ENCODE peak calls at places on chromosomes 1 and 21, in eight cellular contexts. B, C, N, G, I, F, T and Z are unnamed samples.

GRCh38 chr1:20242890-20243479 is 47.7 kb upstream of the VWA5B1 start:
- DNase-seq in F (peak), B (no peak), I (no peak), C (no peak), N (no peak), T (no peak), G (no peak), Z (no peak)

GRCh38 chr1:5491207-5491904 is 500.9 kb downstream of the NPHP4 start:
- DNase-seq in I (no peak), B (no peak), G (no peak), T (no peak), C (no peak), F (no peak), N (no peak), Z (no peak)

GRCh38 chr21:29080454-29080930 is 7.0 kb upstream of the CCT8 start:
- DNase-seq in N (no peak), B (no peak), C (no peak), T (peak), G (no peak), F (no peak), I (no peak), Z (no peak)

GRCh38 chr1:240254778-240255291 is 163.2 kb downstream of the FMN2 start:
- DNase-seq in I (no peak), F (no peak), N (no peak), B (no peak), C (no peak), T (no peak), G (no peak), Z (no peak)

GRCh38 chr1:41666991-41667631 is 182.6 kb upstream of the EDN2 start:
- DNase-seq in T (no peak), G (no peak), I (no peak), C (no peak), N (peak), F (no peak), B (peak), Z (no peak)

GRCh38 chr1:219236933-219237610 is 63.4 kb downstream of the LYPLAL1 start:
- DNase-seq in N (no peak), T (no peak), B (no peak), G (no peak), I (no peak), C (no peak), F (no peak), Z (no peak)

GRCh38 chr1:21490774-21491482 is 18.3 kb upstream of the ALPL start:
- DNase-seq in F (peak), T (peak), C (peak), N (peak), I (peak), G (no peak), B (no peak), Z (no peak)

GRCh38 chr1:2643414-2644077 is 10.7 kb upstream of the MMEL1 start:
- DNase-seq in T (no peak), I (no peak), B (no peak), G (no peak), C (no peak), F (no peak), N (no peak), Z (no peak)

GRCh38 chr1:64915381-64916274 is 50.7 kb downstream of the JAK1 start:
- DNase-seq in I (peak), T (peak), N (peak), C (peak), B (no peak), F (no peak), G (no peak), Z (no peak)

GRCh38 chr21:35801388-35801787 is 258.9 kb downstream of the SETD4 start:
- DNase-seq in C (no peak), F (no peak), G (no peak), I (no peak), B (no peak), T (no peak), N (no peak), Z (no peak)

GRCh38 chr1:21623411-21623961 is 45.7 kb downstream of the RAP1GAP start:
- DNase-seq in F (no peak), N (peak), G (no peak), C (no peak), I (no peak), T (no peak), B (no peak), Z (no peak)

GRCh38 chr1:44571712-44572571 is 102.3 kb downstream of the TMEM53 start:
- DNase-seq in N (peak), C (peak), G (no peak), T (no peak), F (peak), I (peak), B (no peak), Z (peak)

GRCh38 chr1:162832470-162832869 is 28.5 kb downstream of the CCDC190 start:
- DNase-seq in C (no peak), F (no peak), T (no peak), B (no peak), I (no peak), N (no peak), G (no peak), Z (no peak)

GRCh38 chr1:65964123-65964522 is 171.4 kb downstream of the PDE4B start:
- DNase-seq in I (no peak), B (no peak), F (no peak), G (no peak), T (no peak), C (no peak), N (no peak), Z (no peak)

GRCh38 chr1:101520302-101520701 is 283.5 kb downstream of the S1PR1 start:
- DNase-seq in I (peak), G (no peak), C (peak), F (peak), N (peak), T (peak), B (no peak), Z (no peak)

GRCh38 chr1:30285461-30286050 is 437.8 kb downstream of the MATN1 start:
- DNase-seq in N (no peak), B (no peak), T (no peak), G (no peak), I (no peak), F (no peak), C (no peak), Z (peak)

GRCh38 chr1:6037338-6037762 is 8.3 kb upstream of the KCNAB2 start:
- DNase-seq in I (no peak), T (no peak), F (no peak), G (no peak), C (peak), N (no peak), B (no peak), Z (no peak)

GRCh38 chr1:207698822-207699483 is 52.9 kb upstream of the CD46 start:
- DNase-seq in F (peak), T (peak), I (peak), N (peak), G (peak), B (peak), C (peak), Z (no peak)

GRCh38 chr1:10045480-10046355 is 13.0 kb downstream of the UBE4B start:
- DNase-seq in F (peak), I (peak), C (peak), N (no peak), T (peak), B (no peak), G (no peak), Z (no peak)

GRCh38 chr1:26145041-26145959 is 13.6 kb upstream of the FAM110D start:
- DNase-seq in G (peak), C (peak), N (peak), I (peak), B (peak), T (peak), F (peak), Z (peak)

GRCh38 chr1:231950732-231951131 is 324.1 kb downstream of the DISC1 start:
- DNase-seq in B (no peak), F (no peak), I (no peak), C (no peak), N (no peak), G (no peak), T (no peak), Z (no peak)

GRCh38 chr1:37765937-37766664 is 1.2 kb upstream of the EPHA10 start:
- DNase-seq in T (no peak), G (no peak), N (no peak), C (no peak), F (peak), B (no peak), I (peak), Z (no peak)